ENCODE peak calls at places on chromosomes 2 and 18, in five cellular contexts. I is GM12878, V is left ventricle myocardium inferior, S is tibial nerve, T is cardiac muscle cell. U is an unnamed sample.

GRCh38 chr2:160493227-160494028 is at the start of gene RBMS1:
- DNase-seq in I (no peak), V (peak; percentile 66), S (peak; percentile 27), T (peak; percentile 85), U (no peak)

GRCh38 chr2:145096582-145096981 is 576.7 kb upstream of the ZEB2 start:
- DNase-seq in I (no peak), V (no peak), S (no peak), T (no peak), U (no peak)

GRCh38 chr2:159129807-159130206 is 156.7 kb downstream of the WDSUB1 start:
- DNase-seq in I (no peak), V (peak; percentile 57), S (no peak), T (no peak), U (no peak)

GRCh38 chr2:26767129-26767528 is 3.0 kb downstream of the SLC35F6 start:
- DNase-seq in I (no peak), V (no peak), S (no peak), T (peak; percentile 29), U (no peak)

GRCh38 chr18:3716116-3716660 is 266.2 kb downstream of the TGIF1 start:
- DNase-seq in I (no peak), V (no peak), S (no peak), T (no peak), U (no peak)

GRCh38 chr2:143891879-143892308 is 628.0 kb downstream of the ZEB2 start:
- DNase-seq in I (no peak), V (no peak), S (no peak), T (no peak), U (no peak)

GRCh38 chr2:23199115-23199918 is 185.7 kb upstream of the KLHL29 start:
- DNase-seq in I (no peak), V (no peak), S (no peak), T (no peak), U (no peak)

GRCh38 chr2:40049782-40050181 is 270.7 kb upstream of the THUMPD2 start:
- DNase-seq in I (no peak), V (no peak), S (no peak), T (no peak), U (no peak)

GRCh38 chr2:15906778-15907177 is 33.6 kb upstream of the MYCN start:
- DNase-seq in I (no peak), V (no peak), S (no peak), T (no peak), U (no peak)

GRCh38 chr18:62897153-62897552 is 181.8 kb downstream of the PHLPP1 start:
- DNase-seq in I (no peak), V (no peak), S (no peak), T (no peak), U (no peak)

GRCh38 chr2:14632133-14632936 is at the start of gene LRATD1:
- DNase-seq in I (no peak), V (peak; percentile 80), S (peak; percentile 63), T (peak; percentile 97), U (peak; percentile 81)

GRCh38 chr18:23331091-23331920 is 121.8 kb upstream of the RIOK3 start:
- DNase-seq in I (no peak), V (no peak), S (no peak), T (no peak), U (no peak)

GRCh38 chr2:37527362-37527761 is 144.1 kb downstream of the CDC42EP3 start:
- DNase-seq in I (no peak), V (no peak), S (no peak), T (no peak), U (no peak)

GRCh38 chr18:3703732-3704176 is 253.8 kb downstream of the TGIF1 start:
- DNase-seq in I (no peak), V (peak; percentile 44), S (peak; percentile 23), T (peak; percentile 95), U (no peak)

GRCh38 chr18:42574871-42575270 is 540.6 kb downstream of the RIT2 start:
- DNase-seq in I (no peak), V (no peak), S (no peak), T (no peak), U (no peak)

GRCh38 chr18:36662000-36662399 is 166.8 kb downstream of the TPGS2 start:
- DNase-seq in I (no peak), V (no peak), S (no peak), T (no peak), U (no peak)

DNA sequence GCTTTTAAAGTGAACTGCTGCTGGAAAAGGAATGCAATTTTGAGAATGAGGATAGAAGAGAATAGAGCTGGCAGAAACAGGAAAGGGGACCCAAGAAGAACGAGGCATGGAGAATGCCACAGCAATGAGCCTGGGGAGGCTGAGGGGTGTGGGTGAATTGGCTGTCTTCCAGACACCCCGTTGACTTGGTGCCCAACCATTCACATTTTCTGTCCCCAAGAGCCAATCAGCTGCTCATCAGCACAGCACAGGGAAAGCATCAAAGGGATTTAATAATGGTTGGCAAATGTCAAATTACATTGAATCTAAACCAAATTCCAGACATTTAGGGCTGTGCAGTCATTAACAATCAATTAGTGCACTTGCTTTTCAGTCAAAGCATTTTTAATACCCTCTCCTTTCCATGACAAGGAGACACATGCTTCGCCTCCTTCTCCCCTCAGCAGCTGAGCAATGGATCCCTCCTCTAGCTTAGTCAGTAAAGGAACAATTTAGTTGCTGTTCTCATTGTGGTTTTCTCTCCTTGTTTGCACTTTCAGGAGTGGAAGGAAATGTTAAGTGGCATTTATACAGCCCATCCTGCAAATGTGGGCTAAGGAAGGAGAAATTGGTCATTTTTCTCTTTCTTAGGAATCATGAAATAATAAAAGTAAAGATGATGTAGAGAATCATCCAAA is 98.8 kb downstream of the KLF7 start:
- DNase-seq in I (no peak), V (no peak), S (no peak), T (no peak), U (no peak)
- H3K27ac ChIP-seq in I (no peak overlapping the region), V (no peak overlapping the region), S (no peak overlapping the region), T (no peak overlapping the region), U (peak overlapping the region; percentile 50)

DNA sequence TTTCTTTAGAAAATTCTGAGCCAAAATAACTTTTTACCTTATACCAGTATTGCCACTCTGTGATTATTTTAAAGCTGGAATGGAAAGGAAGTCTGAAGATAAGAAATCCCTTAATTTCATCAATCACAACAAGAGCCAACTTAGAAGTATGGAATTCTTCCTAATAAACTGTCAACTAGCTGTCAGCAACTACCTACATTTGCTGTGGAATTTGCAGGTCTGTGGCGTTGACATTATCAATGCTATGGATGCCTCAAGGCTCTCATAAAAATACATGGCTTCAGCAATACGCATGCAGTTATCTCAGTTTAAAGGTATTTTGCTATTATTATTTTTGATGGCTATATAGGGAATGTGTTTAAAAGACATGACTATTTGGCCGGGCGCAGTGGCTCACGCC is 108.5 kb downstream of the ABCA12 start:
- DNase-seq in I (no peak), V (no peak), S (no peak), T (peak; percentile 13), U (no peak)
- H3K27ac ChIP-seq in I (no peak overlapping the region), V (no peak overlapping the region), S (no peak overlapping the region), T (no peak overlapping the region), U (no peak overlapping the region)

DNA sequence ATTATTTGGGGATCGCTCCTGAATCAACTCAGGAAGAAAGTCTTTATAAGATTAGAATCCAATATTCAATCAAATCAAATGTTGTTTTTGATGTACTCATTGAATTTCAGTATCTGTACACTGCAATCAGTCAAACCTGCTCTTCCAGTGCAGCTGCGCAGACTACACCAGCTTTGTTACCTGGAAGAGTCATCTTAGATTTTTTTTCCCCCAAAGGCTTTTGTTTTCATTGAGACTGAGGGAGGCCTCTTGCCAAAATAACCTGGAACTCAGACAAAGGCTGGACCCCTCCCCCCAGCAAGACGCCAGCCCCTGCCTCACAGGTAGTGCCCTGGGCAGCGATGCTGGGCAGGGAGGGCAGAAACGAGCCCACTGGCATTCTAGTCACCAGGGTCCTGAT is 74.8 kb downstream of the ARHGEF4 start:
- DNase-seq in I (no peak), V (no peak), S (no peak), T (no peak), U (no peak)
- H3K27ac ChIP-seq in I (no peak overlapping the region), V (no peak overlapping the region), S (no peak overlapping the region), T (no peak overlapping the region), U (no peak overlapping the region)

GRCh38 chr2:54599326-54599710 is 124.1 kb upstream of the EML6 start:
- DNase-seq in I (no peak), V (no peak), S (no peak), T (no peak), U (no peak)

GRCh38 chr2:54598347-54599325 is 124.8 kb upstream of the EML6 start:
- DNase-seq in I (no peak), V (peak; percentile 39), S (no peak), T (no peak), U (no peak)

GRCh38 chr2:54595161-54595803 is 128.2 kb upstream of the EML6 start:
- DNase-seq in I (no peak), V (no peak), S (no peak), T (no peak), U (no peak)

GRCh38 chr2:54595999-54596903 is 127.2 kb upstream of the EML6 start:
- DNase-seq in I (no peak), V (peak; percentile 60), S (peak; percentile 31), T (no peak), U (no peak)

DNA sequence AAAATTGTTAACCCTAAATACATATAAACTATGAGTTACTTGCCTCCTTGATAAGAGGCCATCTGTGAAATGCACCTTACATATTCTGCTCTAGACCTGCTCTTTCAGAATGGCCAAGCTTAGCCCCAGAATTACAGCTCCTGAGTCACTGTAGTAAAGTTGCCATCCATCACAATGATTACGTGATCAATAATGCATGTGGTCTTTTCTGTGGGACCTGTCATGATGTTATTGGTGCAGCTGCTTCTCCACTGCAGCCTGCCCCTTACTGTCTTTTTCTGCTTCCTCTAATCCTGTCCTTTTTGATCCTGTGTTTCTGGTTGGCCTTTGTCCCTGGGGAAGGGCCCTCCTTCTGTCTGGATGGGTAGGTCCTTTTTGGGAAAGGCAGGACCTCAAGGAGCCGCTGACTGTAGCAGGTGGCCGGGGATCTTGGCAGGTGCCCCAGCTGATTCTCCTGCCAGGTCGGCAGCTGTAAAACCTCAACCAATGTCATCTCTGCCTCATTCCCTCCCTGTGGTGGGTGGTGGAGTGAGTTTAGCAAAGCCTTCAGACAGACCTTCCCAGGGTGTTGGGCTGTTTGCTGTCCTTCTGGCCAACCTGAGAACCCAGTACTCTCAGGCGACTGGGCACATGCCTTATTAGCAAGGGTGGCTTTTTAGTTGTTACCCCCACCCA is 126.2 kb upstream of the EML6 start:
- DNase-seq in I (no peak), V (peak; percentile 77), S (no peak), T (no peak), U (no peak)
- H3K27ac ChIP-seq in I (peak overlapping the region; percentile 84), V (peak overlapping the region; percentile 80), S (peak overlapping the region; percentile 25), T (no peak overlapping the region), U (no peak overlapping the region)